ENCODE peak calls at places on chromosomes 11 and 22, in five cellular contexts. One of them, this sample, is unnamed.

GRCh38 chr11:40062616-40063015 is 1396.8 kb downstream of the LRRC4C start:
- DNase-seq in neuronal stem cell: no peak
- DNase-seq in H9: no peak
- DNase-seq in IMR-90: no peak
- DNase-seq in H1: no peak
- DNase-seq in this sample: no peak

GRCh38 chr22:37167981-37168647 is 18.4 kb upstream of the IL2RB start:
- DNase-seq in neuronal stem cell: no peak
- DNase-seq in H9: no peak
- DNase-seq in IMR-90: no peak
- DNase-seq in H1: no peak
- DNase-seq in this sample: no peak

GRCh38 chr11:76939219-76939631 is 78.5 kb downstream of the ACER3 start:
- DNase-seq in neuronal stem cell: no peak
- DNase-seq in H9: no peak
- DNase-seq in IMR-90: peak; percentile 9
- DNase-seq in H1: no peak
- DNase-seq in this sample: no peak

GRCh38 chr22:30921108-30921507 is 47.5 kb downstream of the MORC2 start:
- DNase-seq in neuronal stem cell: no peak
- DNase-seq in H9: no peak
- DNase-seq in IMR-90: no peak
- DNase-seq in H1: peak; percentile 31
- DNase-seq in this sample: peak; percentile 2

GRCh38 chr11:69965821-69966582 is 112.1 kb upstream of the ANO1 start:
- DNase-seq in neuronal stem cell: no peak
- DNase-seq in H9: no peak
- DNase-seq in IMR-90: no peak
- DNase-seq in H1: no peak
- DNase-seq in this sample: no peak

GRCh38 chr11:70900540-70900939 is 351.8 kb downstream of the SHANK2 start:
- DNase-seq in neuronal stem cell: no peak
- DNase-seq in H9: no peak
- DNase-seq in IMR-90: no peak
- DNase-seq in H1: no peak
- DNase-seq in this sample: no peak

GRCh38 chr22:27531782-27532530 is 269.6 kb downstream of the MN1 start:
- DNase-seq in neuronal stem cell: no peak
- DNase-seq in H9: no peak
- DNase-seq in IMR-90: peak; percentile 82
- DNase-seq in H1: no peak
- DNase-seq in this sample: peak; percentile 86

GRCh38 chr11:66008095-66008467 is 3.7 kb upstream of the CST6 start:
- DNase-seq in neuronal stem cell: no peak
- DNase-seq in H9: no peak
- DNase-seq in IMR-90: no peak
- DNase-seq in H1: no peak
- DNase-seq in this sample: no peak

GRCh38 chr11:17719028-17719939 is at the start of gene MYOD1:
- DNase-seq in neuronal stem cell: no peak
- DNase-seq in H9: peak; percentile 73
- DNase-seq in IMR-90: no peak
- DNase-seq in H1: peak; percentile 68
- DNase-seq in this sample: peak; percentile 39

GRCh38 chr11:88363566-88364169 is 26.1 kb upstream of the CTSC start:
- DNase-seq in neuronal stem cell: no peak
- DNase-seq in H9: no peak
- DNase-seq in IMR-90: peak; percentile 34
- DNase-seq in H1: no peak
- DNase-seq in this sample: no peak

GRCh38 chr22:50728523-50728931 is 9.5 kb upstream of the ACR start:
- DNase-seq in neuronal stem cell: no peak
- DNase-seq in H9: no peak
- DNase-seq in IMR-90: no peak
- DNase-seq in H1: no peak
- DNase-seq in this sample: no peak

GRCh38 chr11:6270584-6271246 is 11.1 kb downstream of the CCKBR start:
- DNase-seq in neuronal stem cell: no peak
- DNase-seq in H9: peak; percentile 40
- DNase-seq in IMR-90: no peak
- DNase-seq in H1: no peak
- DNase-seq in this sample: no peak

GRCh38 chr11:108870373-108871020 is 205.6 kb downstream of the DDX10 start:
- DNase-seq in neuronal stem cell: no peak
- DNase-seq in H9: no peak
- DNase-seq in IMR-90: peak; percentile 87
- DNase-seq in H1: no peak
- DNase-seq in this sample: peak; percentile 35

GRCh38 chr11:65014146-65014960 is at the start of gene ARL2:
- DNase-seq in neuronal stem cell: no peak
- DNase-seq in H9: peak; percentile 42
- DNase-seq in IMR-90: no peak
- DNase-seq in H1: peak; percentile 94
- DNase-seq in this sample: peak; percentile 71

GRCh38 chr22:45966320-45966891 is 10.6 kb downstream of the WNT7B start:
- DNase-seq in neuronal stem cell: no peak
- DNase-seq in H9: no peak
- DNase-seq in IMR-90: no peak
- DNase-seq in H1: no peak
- DNase-seq in this sample: no peak

GRCh38 chr11:84563356-84563755 is 1063.8 kb downstream of the DLG2 start:
- DNase-seq in neuronal stem cell: no peak
- DNase-seq in H9: no peak
- DNase-seq in IMR-90: no peak
- DNase-seq in H1: no peak
- DNase-seq in this sample: no peak

GRCh38 chr11:47254381-47254780 is 3.4 kb upstream of the NR1H3 start:
- DNase-seq in neuronal stem cell: no peak
- DNase-seq in H9: no peak
- DNase-seq in IMR-90: no peak
- DNase-seq in H1: no peak
- DNase-seq in this sample: no peak

DNA sequence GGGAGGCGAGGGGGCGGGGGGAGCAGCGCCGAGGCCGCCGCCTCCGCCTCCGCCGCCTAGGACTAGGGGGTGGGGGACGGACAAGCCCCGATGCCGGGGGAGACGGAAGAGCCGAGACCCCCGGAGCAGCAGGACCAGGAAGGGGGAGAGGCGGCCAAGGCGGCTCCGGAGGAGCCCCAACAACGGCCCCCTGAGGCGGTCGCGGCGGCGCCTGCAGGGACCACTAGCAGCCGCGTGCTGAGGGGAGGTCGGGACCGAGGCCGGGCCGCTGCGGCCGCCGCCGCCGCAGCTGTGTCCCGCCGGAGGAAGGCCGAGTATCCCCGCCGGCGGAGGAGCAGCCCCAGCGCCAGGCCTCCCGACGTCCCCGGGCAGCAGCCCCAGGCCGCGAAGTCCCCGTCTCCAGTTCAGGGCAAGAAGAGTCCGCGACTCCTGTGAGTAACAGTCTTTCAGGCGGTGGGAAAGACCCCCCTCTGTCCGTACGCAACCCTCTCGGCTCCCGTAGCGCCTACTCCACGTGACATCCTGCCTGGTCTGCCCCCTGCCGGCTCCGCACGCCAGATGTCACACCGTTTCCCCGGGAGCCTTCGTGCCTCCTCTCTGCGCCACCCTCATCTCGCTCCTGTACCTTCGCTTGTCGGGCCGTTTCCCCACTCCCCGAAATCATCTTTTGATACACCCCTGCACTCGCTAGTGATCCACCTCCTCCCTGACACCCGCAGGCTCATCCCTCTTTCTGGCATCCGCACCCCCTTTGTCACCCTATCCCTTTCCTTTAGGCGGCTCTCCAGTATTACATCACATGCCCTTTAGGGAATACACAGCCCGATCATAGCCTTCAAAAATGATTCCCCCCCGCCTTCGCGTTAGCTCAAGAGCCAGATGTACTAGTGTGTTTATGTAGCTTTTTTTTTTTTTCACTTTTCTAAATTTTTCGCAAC is 598 bp downstream of the ZFP91 start:
- DNase-seq in neuronal stem cell: peak; percentile 78
- DNase-seq in H9: peak; percentile 87
- DNase-seq in IMR-90: peak; percentile 91
- DNase-seq in H1: peak; percentile 89
- DNase-seq in this sample: peak; percentile 88
- H3K18ac ChIP-seq in neuronal stem cell: peak overlapping the region; percentile 100
- H3K18ac ChIP-seq in H9: peak overlapping the region; percentile 87
- H3K18ac ChIP-seq in IMR-90: peak overlapping the region; percentile 55
- H3K18ac ChIP-seq in H1: peak overlapping the region; percentile 48
- H3K18ac ChIP-seq in this sample: peak overlapping the region; percentile 98

DNA sequence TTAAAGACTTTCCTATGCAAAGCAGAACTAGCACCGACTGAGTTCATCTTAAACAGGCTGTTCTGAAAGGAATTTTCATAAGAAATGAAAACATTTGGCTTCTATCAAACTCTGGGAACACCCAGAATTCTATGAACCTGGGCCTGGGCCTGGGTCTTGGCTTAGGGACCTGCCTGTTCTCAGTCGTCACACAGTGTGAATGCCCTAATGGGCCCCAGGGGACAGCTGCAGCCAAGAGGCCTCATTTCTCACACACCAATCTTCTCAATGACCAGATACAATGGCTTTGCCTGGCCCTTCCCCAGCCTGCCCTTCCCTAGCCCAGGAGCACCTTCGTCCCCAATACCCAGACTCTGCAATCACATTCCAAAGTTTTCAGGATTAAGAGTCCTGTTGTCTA is 234.9 kb upstream of the ARHGAP20 start:
- DNase-seq in neuronal stem cell: no peak
- DNase-seq in H9: no peak
- DNase-seq in IMR-90: no peak
- DNase-seq in H1: no peak
- DNase-seq in this sample: no peak
- H3K18ac ChIP-seq in neuronal stem cell: no peak overlapping the region
- H3K18ac ChIP-seq in H9: no peak overlapping the region
- H3K18ac ChIP-seq in IMR-90: no peak overlapping the region
- H3K18ac ChIP-seq in H1: no peak overlapping the region
- H3K18ac ChIP-seq in this sample: no peak overlapping the region

GRCh38 chr11:62130498-62131464 is 7.0 kb downstream of the INCENP start:
- DNase-seq in neuronal stem cell: no peak
- DNase-seq in H9: no peak
- DNase-seq in IMR-90: no peak
- DNase-seq in H1: no peak
- DNase-seq in this sample: no peak
- H3K18ac ChIP-seq in neuronal stem cell: no peak overlapping the region
- H3K18ac ChIP-seq in H9: no peak overlapping the region
- H3K18ac ChIP-seq in IMR-90: no peak overlapping the region
- H3K18ac ChIP-seq in H1: no peak overlapping the region
- H3K18ac ChIP-seq in this sample: no peak overlapping the region

GRCh38 chr22:29030618-29031235 is 30.9 kb downstream of the C22orf31 start:
- DNase-seq in neuronal stem cell: peak; percentile 58
- DNase-seq in H9: peak; percentile 85
- DNase-seq in IMR-90: peak; percentile 77
- DNase-seq in H1: peak; percentile 74
- DNase-seq in this sample: no peak

GRCh38 chr22:29031236-29031982 is 30.2 kb downstream of the C22orf31 start:
- DNase-seq in neuronal stem cell: peak; percentile 55
- DNase-seq in H9: peak; percentile 74
- DNase-seq in IMR-90: peak; percentile 98
- DNase-seq in H1: peak; percentile 60
- DNase-seq in this sample: peak; percentile 55

GRCh38 chr22:29032584-29032983 is 29.0 kb downstream of the C22orf31 start:
- DNase-seq in neuronal stem cell: no peak
- DNase-seq in H9: no peak
- DNase-seq in IMR-90: peak; percentile 27
- DNase-seq in H1: no peak
- DNase-seq in this sample: no peak

GRCh38 chr22:29030016-29030617 is 31.5 kb downstream of the C22orf31 start:
- DNase-seq in neuronal stem cell: peak; percentile 8
- DNase-seq in H9: no peak
- DNase-seq in IMR-90: no peak
- DNase-seq in H1: no peak
- DNase-seq in this sample: no peak

GRCh38 chr22:29032014-29032475 is 29.6 kb downstream of the C22orf31 start:
- DNase-seq in neuronal stem cell: no peak
- DNase-seq in H9: no peak
- DNase-seq in IMR-90: no peak
- DNase-seq in H1: no peak
- DNase-seq in this sample: no peak
- H3K18ac ChIP-seq in neuronal stem cell: no peak overlapping the region
- H3K18ac ChIP-seq in H9: peak overlapping the region; percentile 4
- H3K18ac ChIP-seq in IMR-90: peak overlapping the region; percentile 78
- H3K18ac ChIP-seq in H1: peak overlapping the region; percentile 85
- H3K18ac ChIP-seq in this sample: peak overlapping the region; percentile 18

GRCh38 chr11:121372028-121372427 is 79.5 kb downstream of the SC5D start:
- DNase-seq in neuronal stem cell: no peak
- DNase-seq in H9: no peak
- DNase-seq in IMR-90: no peak
- DNase-seq in H1: no peak
- DNase-seq in this sample: no peak
- H3K18ac ChIP-seq in neuronal stem cell: no peak overlapping the region
- H3K18ac ChIP-seq in H9: no peak overlapping the region
- H3K18ac ChIP-seq in IMR-90: no peak overlapping the region
- H3K18ac ChIP-seq in H1: peak overlapping the region; percentile 42
- H3K18ac ChIP-seq in this sample: no peak overlapping the region

GRCh38 chr22:41832553-41833368 is at the start of gene SREBF2:
- DNase-seq in neuronal stem cell: peak; percentile 100
- DNase-seq in H9: peak; percentile 100
- DNase-seq in IMR-90: peak; percentile 99
- DNase-seq in H1: peak; percentile 97
- DNase-seq in this sample: peak; percentile 99
- H3K18ac ChIP-seq in neuronal stem cell: peak within 1 kb of the TSS; percentile 99
- H3K18ac ChIP-seq in H9: peak within 1 kb of the TSS; percentile 95
- H3K18ac ChIP-seq in IMR-90: peak within 1 kb of the TSS; percentile 49
- H3K18ac ChIP-seq in H1: peak within 1 kb of the TSS; percentile 94
- H3K18ac ChIP-seq in this sample: peak within 1 kb of the TSS; percentile 99

GRCh38 chr11:27217496-27217895 is 145.5 kb downstream of the CCDC34 start:
- DNase-seq in neuronal stem cell: no peak
- DNase-seq in H9: no peak
- DNase-seq in IMR-90: no peak
- DNase-seq in H1: no peak
- DNase-seq in this sample: no peak

GRCh38 chr11:27217948-27218410 is 145.0 kb downstream of the CCDC34 start:
- DNase-seq in neuronal stem cell: no peak
- DNase-seq in H9: no peak
- DNase-seq in IMR-90: peak; percentile 88
- DNase-seq in H1: peak; percentile 14
- DNase-seq in this sample: peak; percentile 69

GRCh38 chr11:27215471-27216267 is 147.3 kb downstream of the CCDC34 start:
- DNase-seq in neuronal stem cell: no peak
- DNase-seq in H9: peak; percentile 53
- DNase-seq in IMR-90: no peak
- DNase-seq in H1: peak; percentile 46
- DNase-seq in this sample: no peak

GRCh38 chr11:27216268-27217149 is 146.5 kb downstream of the CCDC34 start:
- DNase-seq in neuronal stem cell: no peak
- DNase-seq in H9: no peak
- DNase-seq in IMR-90: peak; percentile 75
- DNase-seq in H1: peak; percentile 35
- DNase-seq in this sample: no peak

DNA sequence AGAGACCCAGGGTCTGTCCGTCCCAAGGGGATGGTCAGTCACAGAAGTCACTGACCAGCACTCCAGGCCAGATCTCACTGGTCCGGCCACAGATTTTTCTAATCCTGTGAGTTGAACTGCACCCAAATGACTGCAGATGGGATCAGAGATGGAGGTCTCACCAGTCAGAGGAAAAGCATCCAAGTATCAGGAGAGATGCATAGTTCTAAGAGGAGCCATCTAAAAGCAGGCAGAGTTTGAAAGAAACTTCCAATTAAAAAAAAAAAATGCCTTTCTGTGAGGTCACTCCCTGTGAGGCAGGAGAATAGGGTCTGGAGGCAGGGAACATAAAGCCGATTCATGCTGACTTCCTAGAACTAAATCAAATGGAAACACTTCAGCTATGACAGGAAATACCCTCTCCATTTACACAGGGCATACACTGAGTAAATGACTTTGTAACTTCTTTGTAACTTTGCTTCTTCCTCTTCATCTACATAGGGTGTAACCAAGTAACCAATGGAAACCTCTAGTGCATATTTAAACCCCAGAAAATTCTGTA is 144.4 kb downstream of the CCDC34 start:
- DNase-seq in neuronal stem cell: no peak
- DNase-seq in H9: no peak
- DNase-seq in IMR-90: peak; percentile 95
- DNase-seq in H1: peak; percentile 39
- DNase-seq in this sample: peak; percentile 89
- H3K18ac ChIP-seq in neuronal stem cell: no peak overlapping the region
- H3K18ac ChIP-seq in H9: no peak overlapping the region
- H3K18ac ChIP-seq in IMR-90: peak overlapping the region; percentile 75
- H3K18ac ChIP-seq in H1: no peak overlapping the region
- H3K18ac ChIP-seq in this sample: peak overlapping the region; percentile 46

This sample was measured in trophoblast cell.